ENCODE peak calls at places on chromosomes 1 and 21, in eight cellular contexts. W is fibroblast of lung, S is HFFc6, R is H9, G is GM10248, K is tibial nerve, Q is Calu3, U is heart left ventricle. C is an unnamed sample.

GRCh38 chr1:235060607-235061470 is 67.8 kb downstream of the TOMM20 start:
- DNase-seq in W (no peak), S (no peak), R (peak), G (no peak), K (no peak), Q (peak), U (no peak), C (no peak)

GRCh38 chr1:160539896-160540858 is 17.1 kb upstream of the SLAMF6 start:
- DNase-seq in W (no peak), S (no peak), R (no peak), G (peak), K (no peak), Q (no peak), U (no peak), C (no peak)

GRCh38 chr1:116375884-116376733 is 3.1 kb downstream of the ATP1A1 start:
- DNase-seq in W (peak), S (peak), R (peak), G (no peak), K (peak), Q (peak), U (peak), C (peak)

GRCh38 chr1:202807367-202807925 is 775 bp downstream of the KDM5B start:
- DNase-seq in W (peak), S (no peak), R (no peak), G (peak), K (no peak), Q (peak), U (no peak), C (no peak)

GRCh38 chr1:94540440-94541174 is 952 bp downstream of the F3 start:
- DNase-seq in W (no peak), S (no peak), R (no peak), G (no peak), K (no peak), Q (no peak), U (no peak), C (no peak)

GRCh38 chr1:220511785-220512184 is 16.2 kb upstream of the MARK1 start:
- DNase-seq in W (no peak), S (no peak), R (peak), G (no peak), K (no peak), Q (peak), U (peak), C (no peak)

GRCh38 chr1:57489342-57490036 is 65.6 kb upstream of the DAB1 start:
- DNase-seq in W (peak), S (peak), R (no peak), G (no peak), K (no peak), Q (no peak), U (no peak), C (peak)

GRCh38 chr1:179026813-179027664 is 1.3 kb downstream of the FAM20B start:
- DNase-seq in W (no peak), S (no peak), R (no peak), G (no peak), K (no peak), Q (no peak), U (no peak), C (no peak)

GRCh38 chr1:33036051-33036525 is 595 bp downstream of the AK2 start:
- DNase-seq in W (no peak), S (peak), R (no peak), G (no peak), K (no peak), Q (no peak), U (no peak), C (no peak)

GRCh38 chr1:56495538-56495937 is 83.8 kb downstream of the PLPP3 start:
- DNase-seq in W (no peak), S (no peak), R (no peak), G (no peak), K (no peak), Q (no peak), U (no peak), C (no peak)

GRCh38 chr1:244381887-244382565 is 69.7 kb downstream of the ADSS2 start:
- DNase-seq in W (peak), S (peak), R (no peak), G (no peak), K (no peak), Q (no peak), U (no peak), C (peak)

GRCh38 chr1:233376711-233377110 is 49.2 kb downstream of the MAP3K21 start:
- DNase-seq in W (no peak), S (no peak), R (no peak), G (no peak), K (no peak), Q (peak), U (no peak), C (no peak)

GRCh38 chr1:178768423-178768822 is 43.4 kb downstream of the RALGPS2 start:
- DNase-seq in W (peak), S (peak), R (peak), G (peak), K (no peak), Q (no peak), U (no peak), C (no peak)

GRCh38 chr1:244437108-244437507 is 14.6 kb downstream of the ADSS2 start:
- DNase-seq in W (peak), S (no peak), R (no peak), G (no peak), K (no peak), Q (no peak), U (no peak), C (no peak)

GRCh38 chr1:54409156-54410142 is 3.3 kb upstream of the SSBP3 start:
- DNase-seq in W (no peak), S (no peak), R (no peak), G (peak), K (no peak), Q (no peak), U (no peak), C (no peak)

GRCh38 chr1:40770296-40771070 is 13.1 kb upstream of the KCNQ4 start:
- DNase-seq in W (no peak), S (no peak), R (peak), G (no peak), K (no peak), Q (no peak), U (no peak), C (no peak)

GRCh38 chr1:150186789-150187559 is 37.3 kb downstream of the PLEKHO1 start:
- DNase-seq in W (peak), S (peak), R (no peak), G (peak), K (no peak), Q (peak), U (no peak), C (no peak)

GRCh38 chr1:1832151-1832550 is 53.9 kb upstream of the NADK start:
- DNase-seq in W (no peak), S (no peak), R (no peak), G (no peak), K (no peak), Q (no peak), U (no peak), C (no peak)

GRCh38 chr21:36707763-36708511 is 9.0 kb downstream of the SIM2 start:
- DNase-seq in W (no peak), S (no peak), R (no peak), G (no peak), K (no peak), Q (no peak), U (no peak), C (no peak)

GRCh38 chr1:107640207-107640606 is 324.8 kb downstream of the VAV3 start:
- DNase-seq in W (no peak), S (no peak), R (no peak), G (no peak), K (no peak), Q (no peak), U (no peak), C (no peak)

GRCh38 chr1:43071241-43071640 is 100.8 kb downstream of the EBNA1BP2 start:
- DNase-seq in W (no peak), S (no peak), R (no peak), G (no peak), K (no peak), Q (no peak), U (no peak), C (no peak)

GRCh38 chr1:5965586-5966131 is 26.6 kb downstream of the NPHP4 start:
- DNase-seq in W (no peak), S (no peak), R (no peak), G (no peak), K (no peak), Q (no peak), U (no peak), C (no peak)

GRCh38 chr1:172540635-172541034 is 7.7 kb downstream of the SUCO start:
- DNase-seq in W (no peak), S (no peak), R (no peak), G (no peak), K (no peak), Q (no peak), U (no peak), C (no peak)

DNA sequence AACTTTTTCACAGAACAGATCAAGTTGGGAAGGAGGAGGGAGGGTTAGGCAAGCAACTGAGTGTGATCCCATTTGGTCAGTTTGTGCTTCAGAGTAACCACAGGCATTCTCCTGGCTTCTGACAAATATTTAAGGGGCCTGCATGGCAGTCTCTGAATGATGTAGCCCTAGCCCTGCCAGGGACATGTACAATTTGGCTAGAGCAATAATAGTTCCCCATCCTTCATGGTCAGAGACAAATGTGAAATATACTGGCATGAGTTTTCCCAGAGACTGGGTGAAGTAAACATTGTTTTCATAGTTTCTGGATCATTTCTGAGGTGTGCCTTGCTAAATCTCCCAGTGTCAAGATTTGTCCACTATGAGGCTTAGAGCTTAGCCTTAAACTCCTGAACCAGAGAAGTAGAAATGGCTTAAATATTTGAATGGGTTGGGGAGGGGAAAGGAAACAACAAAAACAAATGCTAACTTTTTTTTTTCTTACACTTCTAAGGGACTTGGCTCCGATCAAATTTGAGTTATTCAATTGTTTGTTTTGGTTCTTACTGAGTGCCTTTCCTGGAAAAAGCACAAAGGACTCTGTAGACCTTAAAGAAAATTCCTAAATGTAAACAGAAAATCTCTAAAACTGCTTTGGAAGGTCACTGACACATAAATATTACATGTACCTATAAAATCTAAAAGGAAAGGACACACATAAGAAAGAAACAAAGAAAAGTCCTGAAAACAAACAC is 41.9 kb upstream of the UBE2U start:
- DNase-seq in W (peak), S (peak), R (no peak), G (no peak), K (no peak), Q (no peak), U (no peak), C (peak)
- TF ChIP-seq CTCF in W (no peak), S (no peak), R (no peak), G (no peak), K (no peak), Q (no peak), U (no peak), C (no peak)

DNA sequence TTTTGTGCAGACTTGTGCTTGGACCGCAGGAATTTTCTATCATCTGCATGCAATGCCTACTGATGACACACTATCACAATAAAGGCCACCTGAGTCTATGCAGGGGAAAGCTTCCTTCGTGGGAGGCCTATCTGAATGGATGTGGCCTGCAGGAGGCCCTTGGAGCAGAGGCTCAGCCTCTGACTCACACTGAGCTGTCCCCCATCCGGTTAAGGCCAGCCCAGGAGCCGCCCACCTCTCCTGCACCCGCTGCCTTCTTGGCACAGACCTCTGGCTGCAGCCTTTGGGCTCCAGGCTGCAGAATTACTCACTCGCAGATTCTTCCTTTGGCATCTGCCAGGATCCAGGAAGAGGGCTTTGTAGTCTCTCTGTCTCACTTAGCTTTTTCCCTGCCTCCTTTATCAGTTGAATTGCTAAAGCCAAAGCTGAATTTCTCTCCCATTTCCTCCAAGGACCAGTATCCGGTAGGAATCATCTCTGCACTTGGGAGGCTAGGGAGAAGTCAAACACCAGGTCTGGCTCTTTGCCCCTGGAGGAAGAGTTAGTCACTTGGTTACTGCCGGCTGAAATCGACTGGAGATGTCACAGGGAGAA is 65.1 kb upstream of the JUN start:
- DNase-seq in W (peak), S (peak), R (peak), G (no peak), K (no peak), Q (peak), U (peak), C (peak)
- TF ChIP-seq CTCF in W (peak), S (peak), R (no peak), G (no peak), K (no peak), Q (peak), U (no peak), C (peak)

GRCh38 chr1:206933333-206933945 is 11.7 kb upstream of the FCMR start:
- DNase-seq in W (no peak), S (no peak), R (peak), G (peak), K (no peak), Q (peak), U (peak), C (no peak)

GRCh38 chr1:206929509-206929908 is 7.8 kb upstream of the FCMR start:
- DNase-seq in W (no peak), S (no peak), R (no peak), G (no peak), K (no peak), Q (no peak), U (no peak), C (no peak)

GRCh38 chr1:206932271-206932670 is 10.5 kb upstream of the FCMR start:
- DNase-seq in W (no peak), S (no peak), R (no peak), G (no peak), K (no peak), Q (no peak), U (no peak), C (no peak)

GRCh38 chr1:206930210-206930798 is 8.6 kb upstream of the FCMR start:
- DNase-seq in W (no peak), S (no peak), R (no peak), G (peak), K (no peak), Q (no peak), U (no peak), C (no peak)

GRCh38 chr1:206931709-206932108 is 10.0 kb upstream of the FCMR start:
- DNase-seq in W (no peak), S (no peak), R (peak), G (no peak), K (no peak), Q (no peak), U (no peak), C (no peak)
- TF ChIP-seq CTCF in W (peak), S (peak), R (peak), G (no peak), K (no peak), Q (no peak), U (no peak), C (no peak)

GRCh38 chr1:200491097-200491496 is 81.3 kb upstream of the ZNF281 start:
- DNase-seq in W (no peak), S (no peak), R (no peak), G (no peak), K (no peak), Q (no peak), U (no peak), C (no peak)

GRCh38 chr1:200493344-200493743 is 83.5 kb upstream of the ZNF281 start:
- DNase-seq in W (no peak), S (no peak), R (no peak), G (no peak), K (no peak), Q (no peak), U (no peak), C (no peak)

GRCh38 chr1:200495901-200496300 is 86.1 kb upstream of the ZNF281 start:
- DNase-seq in W (no peak), S (no peak), R (no peak), G (no peak), K (no peak), Q (no peak), U (no peak), C (no peak)

DNA sequence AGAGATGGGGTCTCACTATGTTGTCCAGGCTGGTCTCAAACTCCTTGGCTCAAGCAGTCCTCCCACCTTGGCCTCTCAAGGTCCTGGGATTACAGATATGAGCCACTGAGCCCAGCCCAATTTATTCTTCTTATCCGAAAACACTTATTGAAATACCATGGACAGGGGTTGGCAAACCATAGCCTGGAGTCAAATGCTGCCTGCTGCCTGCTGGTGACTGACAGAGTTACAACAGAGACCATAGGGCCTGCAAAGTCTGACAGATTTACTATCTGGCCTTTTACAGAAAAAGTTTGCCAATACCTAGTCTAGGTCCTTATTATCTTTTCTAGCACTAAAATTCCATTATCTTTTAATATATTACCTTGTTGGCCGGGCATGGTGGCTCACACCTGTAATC is 87.1 kb upstream of the ZNF281 start:
- DNase-seq in W (no peak), S (peak), R (no peak), G (no peak), K (no peak), Q (no peak), U (no peak), C (no peak)
- TF ChIP-seq CTCF in W (no peak), S (no peak), R (no peak), G (no peak), K (no peak), Q (no peak), U (no peak), C (no peak)

DNA sequence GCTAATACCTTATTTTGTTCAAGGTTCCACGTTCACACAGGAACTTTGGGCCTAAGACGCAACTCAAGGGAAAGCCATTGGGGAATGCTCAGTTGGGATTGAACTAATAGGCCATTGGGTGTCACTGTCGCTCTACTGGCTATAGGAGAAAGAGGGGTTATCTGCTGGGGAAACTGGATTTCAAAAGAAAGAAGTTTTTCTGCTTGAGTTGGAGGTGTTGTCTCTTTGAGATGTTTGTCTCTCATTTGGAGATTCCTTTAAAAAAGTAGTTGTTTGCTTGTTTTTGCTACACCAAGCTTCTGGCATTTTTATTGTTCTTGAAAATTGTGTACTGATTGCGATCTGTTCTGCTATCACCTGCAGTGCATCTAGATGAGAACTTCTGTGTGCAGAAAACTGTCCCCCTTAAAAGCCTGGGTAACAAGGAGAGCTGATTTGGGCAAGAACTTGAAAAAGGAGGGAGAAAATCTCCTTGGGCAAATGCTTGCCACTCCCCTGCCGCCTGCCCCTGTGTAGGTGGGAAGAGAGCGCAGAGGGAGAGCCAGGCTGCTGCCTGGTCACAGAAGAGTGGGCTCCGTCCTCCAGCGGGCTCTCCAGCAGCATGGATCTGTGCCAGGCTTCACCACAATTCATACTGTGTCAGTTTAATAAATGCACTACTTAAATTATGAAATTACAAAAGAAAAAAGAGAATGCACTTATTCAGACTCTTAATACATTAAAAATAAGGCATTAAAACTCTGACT is 39.9 kb downstream of the PEX14 start:
- DNase-seq in W (peak), S (peak), R (no peak), G (no peak), K (no peak), Q (no peak), U (no peak), C (no peak)
- TF ChIP-seq CTCF in W (peak), S (peak), R (peak), G (peak), K (peak), Q (no peak), U (peak), C (peak)

DNA sequence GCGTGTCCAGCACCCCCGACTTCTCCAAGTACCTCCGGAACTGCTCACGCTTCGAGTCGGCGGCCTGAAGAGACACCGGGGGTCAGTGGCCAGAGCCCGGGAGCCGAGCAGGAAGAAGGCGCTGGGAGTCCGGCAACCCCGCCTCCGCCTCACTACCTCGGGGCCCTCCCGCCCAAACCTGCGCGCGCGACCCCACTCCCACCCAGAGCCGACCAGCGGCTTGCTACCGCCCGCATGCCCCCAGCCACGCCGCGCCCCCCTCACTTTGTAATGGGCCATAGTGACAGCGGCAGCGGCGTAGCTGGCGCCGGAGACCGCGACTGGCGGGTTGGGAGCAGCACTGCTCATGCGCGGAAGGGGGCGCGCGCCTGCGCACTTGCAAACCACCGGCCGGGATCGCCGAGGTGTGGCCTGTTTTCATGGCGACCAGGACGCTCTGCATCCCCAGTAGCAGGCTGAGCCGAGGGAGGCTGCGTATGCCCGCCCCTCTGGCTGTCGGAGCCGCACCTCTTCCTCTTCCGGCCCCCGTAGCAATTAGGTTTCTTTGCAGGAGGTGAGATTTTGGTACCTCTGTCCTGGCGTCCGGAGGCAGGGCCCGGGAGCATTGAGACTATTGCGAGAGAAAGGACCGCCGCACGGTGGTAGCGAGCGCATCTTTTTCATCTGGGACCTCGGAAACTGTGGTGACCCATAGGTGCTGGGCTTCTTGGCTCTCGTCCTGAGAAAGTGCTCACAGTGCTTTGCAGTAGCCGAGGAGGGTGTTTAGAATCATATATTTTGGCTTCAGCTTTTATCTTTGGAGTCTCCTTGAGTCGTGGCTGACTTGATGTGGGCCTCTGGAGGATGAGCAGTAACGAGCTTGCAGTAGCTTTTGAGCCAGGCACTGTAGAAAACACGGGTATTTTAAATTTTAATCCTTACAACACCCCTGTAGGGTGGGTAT is at the start of gene MYCBP:
- DNase-seq in W (peak), S (peak), R (peak), G (peak), K (peak), Q (peak), U (peak), C (peak)
- TF ChIP-seq CTCF in W (peak), S (peak), R (no peak), G (no peak), K (peak), Q (no peak), U (peak), C (no peak)